ENCODE peak calls at places on chromosomes 3 and 15, in ten cellular contexts. N is left ventricle myocardium inferior, R is RWPE2, P is MM.1S, G is hepatocyte, J is left lung, C is endothelial cell of umbilical vein, B is adrenal gland, X is OCI-LY7, A is SK-N-SH. M is an unnamed sample. For H3K4me1 and H3K36me3, the result is how much of the 10 kb centered on the place peaks cover.

GRCh38 chr15:95911570-95912279 is 418.8 kb upstream of the NR2F2 start:
- DNase-seq in N (no peak), B (no peak), A (no peak), P (no peak), X (no peak), J (no peak), R (no peak), C (no peak), G (no peak), M (no peak)

GRCh38 chr3:170739410-170739809 is 130.6 kb downstream of the RPL22L1 start:
- DNase-seq in P (no peak), R (no peak), J (no peak), A (no peak), B (no peak), N (no peak), C (no peak), G (no peak), X (no peak), M (no peak)

GRCh38 chr3:76942096-76942495 is 97.8 kb upstream of the ROBO2 start:
- DNase-seq in N (no peak), P (no peak), X (no peak), R (no peak), A (no peak), B (no peak), J (no peak), G (peak), C (no peak), M (no peak)

GRCh38 chr15:58248504-58248842 is 110.3 kb downstream of the AQP9 start:
- DNase-seq in B (no peak), G (no peak), N (no peak), A (no peak), C (no peak), P (no peak), J (no peak), R (no peak), X (no peak), M (no peak)

GRCh38 chr3:40908612-40909011 is 290.7 kb upstream of the CTNNB1 start:
- DNase-seq in B (no peak), X (no peak), P (no peak), J (no peak), C (no peak), G (no peak), N (no peak), R (no peak), A (no peak), M (no peak)

GRCh38 chr3:20811006-20811405 is 625.0 kb upstream of the SGO1 start:
- DNase-seq in R (no peak), B (no peak), P (no peak), X (no peak), A (no peak), N (no peak), G (no peak), C (no peak), J (no peak), M (no peak)

GRCh38 chr3:49556500-49557275 is 2.4 kb downstream of the BSN start:
- DNase-seq in N (no peak), P (no peak), J (no peak), X (no peak), R (no peak), C (no peak), A (no peak), B (no peak), G (no peak), M (no peak)

GRCh38 chr3:33440328-33440577 is at the start of gene UBP1:
- DNase-seq in R (no peak), P (no peak), J (peak), B (no peak), G (peak), A (peak), C (no peak), N (peak), X (no peak), M (peak)

GRCh38 chr3:60657972-60658371 is 593.3 kb downstream of the FHIT start:
- DNase-seq in C (no peak), X (no peak), N (no peak), A (no peak), B (no peak), G (no peak), R (no peak), P (peak), J (no peak), M (no peak)

GRCh38 chr15:37045859-37046318 is 54.5 kb downstream of the MEIS2 start:
- DNase-seq in G (peak), J (no peak), X (no peak), A (no peak), C (no peak), N (no peak), B (no peak), R (no peak), P (no peak), M (no peak)

GRCh38 chr3:128432301-128432897 is 34.3 kb downstream of the DNAJB8 start:
- DNase-seq in J (peak), C (no peak), R (no peak), N (no peak), A (peak), X (no peak), B (no peak), G (no peak), P (no peak), M (no peak)

GRCh38 chr3:151003024-151003771 is 30.7 kb upstream of the CLRN1 start:
- DNase-seq in A (no peak), R (no peak), J (no peak), X (no peak), B (peak), G (peak), N (no peak), P (no peak), C (no peak), M (no peak)

GRCh38 chr3:140129885-140130284 is 194.9 kb downstream of the CLSTN2 start:
- DNase-seq in P (no peak), C (no peak), N (no peak), B (no peak), A (no peak), G (no peak), X (no peak), R (no peak), J (no peak), M (no peak)

GRCh38 chr3:140134231-140134630 is 199.2 kb downstream of the CLSTN2 start:
- DNase-seq in J (no peak), X (no peak), N (no peak), B (no peak), A (no peak), G (no peak), P (no peak), R (no peak), C (no peak), M (no peak)

GRCh38 chr3:140131895-140132294 is 196.9 kb downstream of the CLSTN2 start:
- DNase-seq in J (no peak), G (no peak), A (peak), N (no peak), B (no peak), C (no peak), X (no peak), R (no peak), P (no peak), M (no peak)

GRCh38 chr3:140128217-140129137 is 193.5 kb downstream of the CLSTN2 start:
- DNase-seq in X (peak), R (no peak), B (peak), A (peak), N (peak), P (no peak), J (no peak), C (peak), G (peak), M (peak)
- TF ChIP-seq CTCF in X (peak), R (peak), B (no peak), A (peak), N (peak), P (peak), J (no peak), C (peak), G (peak), M (peak)

GRCh38 chr3:12661926-12662592 is 1.9 kb downstream of the RAF1 start:
- DNase-seq in G (no peak), B (no peak), J (no peak), A (no peak), R (no peak), P (no peak), C (no peak), X (peak), N (no peak), M (no peak)
- H3K4me1 ChIP-seq in G (under half), B (half or more), J (under half), A (under half), R (under half), P (under half), C (under half), X (under half), N (half or more), M (half or more)

GRCh38 chr15:34886134-34886533 is 83.4 kb downstream of the AQR start:
- DNase-seq in A (no peak), P (no peak), J (no peak), G (no peak), C (no peak), B (no peak), R (no peak), N (no peak), X (no peak), M (no peak)
- H3K36me3 ChIP-seq in A (half or more), P (under half), J (half or more), G (under half), C (under half), B (under half), R (half or more), N (half or more), X (half or more), M (half or more)

GRCh38 chr3:17160597-17160996 is 275.8 kb downstream of the PLCL2 start:
- DNase-seq in X (no peak), J (no peak), B (no peak), A (no peak), C (no peak), G (no peak), R (no peak), N (no peak), P (no peak), M (no peak)

GRCh38 chr3:17162116-17162515 is 277.4 kb downstream of the PLCL2 start:
- DNase-seq in J (no peak), A (no peak), X (no peak), R (no peak), G (no peak), B (peak), P (no peak), C (no peak), N (no peak), M (no peak)

DNA sequence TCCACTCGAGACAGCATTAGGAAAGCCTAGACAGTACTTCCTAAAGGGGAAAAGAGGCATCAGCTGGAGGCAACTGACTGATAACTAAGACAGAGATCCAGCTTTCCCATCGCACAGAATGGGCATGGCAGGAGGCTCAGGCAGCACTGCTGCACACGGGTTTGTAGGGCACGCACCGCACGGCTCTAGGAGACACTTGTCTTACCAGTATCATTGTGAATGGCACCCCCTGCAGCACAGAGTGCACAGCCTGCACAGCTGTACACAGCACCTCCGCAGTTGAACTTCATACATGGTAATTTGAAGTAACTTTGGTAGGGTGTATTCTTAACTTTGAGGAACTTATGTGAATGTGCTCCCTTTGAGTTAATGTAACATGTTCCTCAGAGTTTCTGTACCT is 281.6 kb downstream of the PLCL2 start:
- DNase-seq in R (no peak), A (no peak), J (no peak), X (no peak), N (no peak), B (peak), C (no peak), G (no peak), P (no peak), M (no peak)
- TF ChIP-seq CTCF in R (no peak), A (no peak), J (no peak), X (peak), N (no peak), B (no peak), C (no peak), G (no peak), P (no peak), M (no peak)

M was measured in upper lobe of right lung.